ENCODE peak calls at places on chromosome 4, in eight cellular contexts. B is A673, A is tibial artery, Q is thyroid gland, F is aorta, P is OCI-LY7, M is fibroblast of lung, V is body of pancreas. O is an unnamed sample. For H3K9me3, the result is how much of the 10 kb centered on the place peaks cover.

GRCh38 chr4:121796283-121796682 is 4.8 kb upstream of the EXOSC9 start:
- DNase-seq in B (no peak), A (no peak), Q (no peak), F (no peak), P (no peak), M (no peak), V (no peak), O (no peak)

GRCh38 chr4:80388284-80388607 is 52.7 kb downstream of the CFAP299 start:
- DNase-seq in B (no peak), A (no peak), Q (no peak), F (no peak), P (no peak), M (no peak), V (no peak), O (no peak)

GRCh38 chr4:4856071-4857000 is 3.1 kb upstream of the MSX1 start:
- DNase-seq in B (no peak), A (peak), Q (no peak), F (no peak), P (no peak), M (no peak), V (no peak), O (peak)

GRCh38 chr4:143178923-143179322 is 5.8 kb upstream of the USP38 start:
- DNase-seq in B (no peak), A (no peak), Q (no peak), F (no peak), P (no peak), M (no peak), V (no peak), O (no peak)

GRCh38 chr4:61202638-61203495 is 2.7 kb downstream of the ADGRL3 start:
- DNase-seq in B (no peak), A (no peak), Q (no peak), F (no peak), P (no peak), M (peak), V (no peak), O (no peak)

GRCh38 chr4:128825226-128825625 is 15.7 kb downstream of the JADE1 start:
- DNase-seq in B (no peak), A (no peak), Q (no peak), F (no peak), P (no peak), M (no peak), V (no peak), O (no peak)

GRCh38 chr4:164012396-164013027 is 518.0 kb downstream of the TMA16 start:
- DNase-seq in B (peak), A (no peak), Q (peak), F (no peak), P (peak), M (peak), V (no peak), O (no peak)

GRCh38 chr4:25068386-25068785 is 37.6 kb upstream of the LGI2 start:
- DNase-seq in B (no peak), A (no peak), Q (no peak), F (no peak), P (no peak), M (no peak), V (no peak), O (no peak)

GRCh38 chr4:35970366-35970960 is 273.9 kb downstream of the ARAP2 start:
- DNase-seq in B (no peak), A (no peak), Q (no peak), F (no peak), P (no peak), M (no peak), V (no peak), O (no peak)

GRCh38 chr4:94304365-94304971 is 38.2 kb downstream of the HPGDS start:
- DNase-seq in B (peak), A (no peak), Q (no peak), F (no peak), P (peak), M (peak), V (no peak), O (no peak)

GRCh38 chr4:81472249-81473085 is 760 bp upstream of the RASGEF1B start:
- DNase-seq in B (peak), A (peak), Q (no peak), F (peak), P (peak), M (peak), V (peak), O (peak)

GRCh38 chr4:3762264-3762663 is 3.9 kb upstream of the ADRA2C start:
- DNase-seq in B (no peak), A (no peak), Q (no peak), F (no peak), P (no peak), M (no peak), V (no peak), O (no peak)

GRCh38 chr4:27616166-27616565 is 755.5 kb downstream of the STIM2 start:
- DNase-seq in B (no peak), A (no peak), Q (no peak), F (no peak), P (no peak), M (no peak), V (no peak), O (no peak)

GRCh38 chr4:3136454-3136853 is 62.0 kb downstream of the HTT start:
- DNase-seq in B (peak), A (no peak), Q (no peak), F (no peak), P (peak), M (peak), V (no peak), O (no peak)

GRCh38 chr4:108433832-108434231 is 186.5 kb upstream of the RPL34 start:
- DNase-seq in B (no peak), A (no peak), Q (no peak), F (no peak), P (no peak), M (peak), V (no peak), O (no peak)

GRCh38 chr4:132123870-132124623 is 1025.0 kb upstream of the PCDH10 start:
- DNase-seq in B (no peak), A (no peak), Q (no peak), F (no peak), P (no peak), M (peak), V (peak), O (no peak)

GRCh38 chr4:7860600-7861158 is 79.0 kb downstream of the AFAP1 start:
- DNase-seq in B (no peak), A (no peak), Q (no peak), F (no peak), P (no peak), M (no peak), V (no peak), O (no peak)

GRCh38 chr4:158259955-158260575 is 49.8 kb downstream of the TMEM144 start:
- DNase-seq in B (peak), A (no peak), Q (no peak), F (no peak), P (peak), M (peak), V (no peak), O (no peak)

GRCh38 chr4:7301126-7301785 is 108.9 kb downstream of the SORCS2 start:
- DNase-seq in B (no peak), A (no peak), Q (no peak), F (no peak), P (no peak), M (no peak), V (no peak), O (no peak)

GRCh38 chr4:73222466-73223257 is 35.9 kb downstream of the ANKRD17 start:
- DNase-seq in B (peak), A (no peak), Q (peak), F (peak), P (peak), M (peak), V (peak), O (peak)

GRCh38 chr4:121462660-121463261 is 81.9 kb upstream of the QRFPR start:
- DNase-seq in B (peak), A (no peak), Q (peak), F (no peak), P (peak), M (peak), V (peak), O (no peak)

GRCh38 chr4:138406881-138407280 is 164.7 kb upstream of the SLC7A11 start:
- DNase-seq in B (no peak), A (no peak), Q (no peak), F (no peak), P (no peak), M (peak), V (no peak), O (no peak)

GRCh38 chr4:183503497-183504063 is 1.3 kb upstream of the ING2 start:
- DNase-seq in B (no peak), A (no peak), Q (no peak), F (no peak), P (no peak), M (no peak), V (no peak), O (no peak)

DNA sequence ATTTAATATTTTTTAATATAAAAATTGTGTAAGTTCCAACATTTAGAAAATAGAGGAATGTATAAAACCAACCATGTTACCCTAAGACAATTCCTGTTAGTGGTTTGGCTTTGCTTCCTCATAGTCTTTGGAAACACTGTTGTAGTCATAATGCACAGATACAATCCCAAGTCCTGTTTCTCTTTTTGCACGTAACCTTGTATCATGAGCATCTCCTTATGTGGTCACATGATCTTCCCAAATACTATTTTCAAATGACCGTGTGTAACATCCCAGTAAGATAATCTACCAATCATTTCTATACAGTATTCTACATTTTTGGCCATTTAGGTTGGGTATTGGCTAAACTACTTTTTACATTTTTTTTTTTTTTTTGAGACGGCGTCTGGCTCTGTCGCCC is 13.9 kb upstream of the RHOH start:
- DNase-seq in B (no peak), A (no peak), Q (no peak), F (no peak), P (no peak), M (no peak), V (no peak), O (no peak)
- H3K4me3 ChIP-seq in B (no peak), A (no peak), Q (no peak), F (no peak), P (no peak), M (no peak), V (no peak), O (no peak)

GRCh38 chr4:48008021-48008596 is 8.4 kb downstream of the CNGA1 start:
- DNase-seq in B (peak), A (no peak), Q (no peak), F (no peak), P (peak), M (no peak), V (no peak), O (no peak)

GRCh38 chr4:48002267-48002666 is 14.2 kb downstream of the CNGA1 start:
- DNase-seq in B (no peak), A (no peak), Q (no peak), F (no peak), P (no peak), M (no peak), V (no peak), O (no peak)

GRCh38 chr4:48011722-48012121 is 4.8 kb downstream of the CNGA1 start:
- DNase-seq in B (no peak), A (no peak), Q (no peak), F (no peak), P (no peak), M (no peak), V (no peak), O (no peak)

DNA sequence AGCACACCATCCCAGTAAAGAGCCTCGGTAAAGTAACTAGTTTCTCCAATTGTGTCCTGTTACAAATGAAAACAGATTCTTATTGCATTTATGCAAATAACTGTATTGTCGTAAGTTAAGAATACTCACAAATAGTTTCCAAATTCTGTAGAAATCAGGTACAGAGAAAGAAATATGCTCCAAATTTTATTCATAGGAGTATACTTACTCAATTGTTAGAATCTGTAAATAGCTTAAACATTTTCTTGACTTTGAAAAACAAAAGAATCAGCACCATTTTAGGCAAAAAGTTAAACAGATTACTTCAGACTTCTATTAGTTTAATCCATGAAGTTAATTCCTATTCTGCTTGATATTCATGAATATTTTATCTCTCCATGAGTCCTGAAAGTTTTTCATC is 10.7 kb downstream of the CNGA1 start:
- DNase-seq in B (no peak), A (no peak), Q (no peak), F (no peak), P (no peak), M (no peak), V (no peak), O (no peak)
- H3K9me3 ChIP-seq in B (under half), A (under half), Q (under half), F (under half), P (under half), M (under half), V (under half), O (under half)

DNA sequence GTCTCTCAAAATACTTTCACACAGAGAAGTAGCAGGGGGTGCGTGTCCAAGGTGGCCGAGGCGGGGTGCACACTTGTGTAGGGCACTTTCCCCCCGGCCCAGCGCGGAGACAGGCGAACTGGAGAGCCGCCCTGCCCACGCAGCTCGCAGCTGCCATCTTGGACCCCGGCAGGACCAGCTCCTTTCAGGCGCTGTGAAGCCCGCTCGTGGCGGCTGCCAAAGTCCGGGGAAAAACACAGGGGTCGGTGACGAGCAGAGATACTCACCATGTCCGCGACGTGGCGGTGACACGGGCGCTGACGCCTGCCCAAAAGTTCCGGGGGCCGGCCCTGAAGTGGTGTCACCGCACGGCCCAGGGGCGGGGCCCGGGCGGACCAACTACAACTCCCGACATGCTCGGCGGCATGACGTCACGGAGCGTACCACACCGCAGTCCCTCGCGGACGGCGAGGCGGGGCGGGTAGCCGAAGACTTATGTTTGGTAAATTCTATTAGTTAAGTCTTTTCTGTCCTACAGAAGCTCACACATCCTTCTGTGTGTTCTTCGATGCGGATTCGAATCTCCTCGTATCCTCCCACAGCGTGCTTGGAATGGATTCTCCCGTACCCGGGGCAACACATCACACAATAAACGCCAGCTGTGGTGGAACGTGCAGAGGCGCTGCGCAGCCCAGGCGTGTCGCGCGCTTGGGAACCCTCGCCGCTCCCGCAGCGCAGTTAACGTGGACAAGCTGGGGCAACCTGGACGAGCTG is at the start of gene UFSP2:
- DNase-seq in B (peak), A (peak), Q (peak), F (peak), P (peak), M (peak), V (peak), O (peak)
- H3K4me3 ChIP-seq in B (peak), A (peak), Q (peak), F (peak), P (peak), M (peak), V (peak), O (peak)

DNA sequence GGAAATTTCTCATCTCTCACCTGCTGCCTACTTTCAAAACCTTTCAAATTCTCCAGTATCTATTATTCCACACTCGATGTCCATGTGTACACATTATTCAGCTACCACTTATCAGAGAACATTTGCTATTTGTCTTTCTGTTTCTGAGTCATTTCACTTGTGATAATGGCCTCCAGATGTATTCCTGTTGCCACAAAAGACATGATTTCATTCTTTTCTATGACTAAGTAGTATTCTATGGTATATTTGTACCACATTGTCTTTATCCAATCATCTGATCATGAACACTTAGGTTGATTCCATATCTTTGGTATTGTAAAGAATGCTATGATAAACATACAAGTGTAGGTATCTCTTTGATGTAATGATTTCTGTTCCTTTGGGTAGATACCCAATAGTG is 310.1 kb upstream of the SPOCK3 start:
- DNase-seq in B (no peak), A (no peak), Q (no peak), F (no peak), P (no peak), M (no peak), V (no peak), O (no peak)
- H3K9me3 ChIP-seq in B (under half), A (under half), Q (under half), F (under half), P (under half), M (under half), V (under half), O (under half)

DNA sequence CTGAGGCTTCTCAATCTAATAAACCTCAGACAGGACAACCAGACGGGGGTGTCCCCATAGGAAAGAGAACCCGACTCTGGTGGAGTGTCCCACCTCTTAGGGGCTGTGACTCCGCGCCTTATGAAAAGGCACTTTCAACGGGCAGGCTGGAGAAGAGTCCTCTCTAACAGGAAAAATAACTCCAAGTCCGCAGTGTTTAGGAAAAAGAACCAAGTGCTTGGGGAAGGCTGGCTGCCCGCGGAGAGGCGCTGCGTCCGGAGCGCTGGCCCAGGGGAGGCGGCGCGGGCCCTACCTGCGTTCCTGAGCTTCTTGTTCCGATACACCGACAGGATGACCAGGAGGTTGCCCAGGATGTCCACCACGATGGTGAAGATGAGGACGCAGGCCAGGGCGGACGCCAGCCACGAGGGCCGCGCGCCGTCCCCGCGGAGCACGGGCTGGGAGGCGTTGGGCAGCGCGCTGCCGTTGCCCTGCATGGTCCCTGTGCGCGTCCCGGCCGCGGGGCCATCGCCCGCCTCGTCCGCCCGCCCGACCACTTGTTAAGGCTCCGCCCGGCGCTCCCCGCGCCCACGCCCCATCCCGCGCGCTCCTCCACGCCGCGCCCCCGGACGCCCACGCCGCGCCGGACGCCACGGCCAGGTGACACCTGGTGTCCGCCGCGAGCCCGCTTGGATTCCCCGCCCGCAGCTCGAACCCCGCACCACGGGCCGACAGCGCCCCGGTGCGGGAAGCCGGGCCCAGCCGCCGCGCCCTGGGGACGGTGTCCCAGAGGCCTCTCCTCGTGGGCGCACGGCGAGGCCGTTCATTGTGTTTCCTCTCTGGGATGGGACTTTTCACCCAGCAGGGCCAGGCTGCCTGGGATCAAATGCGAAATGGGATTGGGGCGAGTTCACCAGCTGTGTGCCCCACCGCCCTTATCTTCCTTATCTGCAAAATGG is at the start of gene MTNR1A:
- DNase-seq in B (peak), A (no peak), Q (no peak), F (no peak), P (no peak), M (peak), V (peak), O (no peak)
- H3K4me3 ChIP-seq in B (peak), A (peak), Q (no peak), F (no peak), P (no peak), M (peak), V (no peak), O (no peak)

DNA sequence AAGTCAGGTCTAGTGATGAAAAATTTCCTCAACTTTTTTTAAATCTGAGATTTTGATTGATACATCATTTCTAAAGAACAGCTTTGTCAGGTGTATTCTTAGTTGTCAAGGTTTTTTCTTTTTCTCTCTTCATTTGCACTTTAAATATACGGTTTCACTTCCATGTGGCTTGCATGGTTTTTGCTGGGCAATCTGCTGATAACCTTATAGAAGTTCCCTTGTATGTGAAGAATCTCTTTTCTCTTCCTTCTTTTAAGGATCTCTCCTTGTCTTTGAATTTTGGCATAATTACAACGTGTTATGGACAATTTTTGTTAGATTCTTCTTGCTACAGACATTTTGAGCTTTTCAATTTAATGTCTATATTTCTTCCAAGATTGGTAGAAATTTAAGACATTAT is 76.4 kb downstream of the ZNF721 start:
- DNase-seq in B (no peak), A (no peak), Q (no peak), F (no peak), P (no peak), M (no peak), V (no peak), O (no peak)
- H3K9me3 ChIP-seq in B (half or more), A (half or more), Q (under half), F (under half), P (under half), M (under half), V (half or more), O (under half)

GRCh38 chr4:185128272-185129119 is 14.6 kb upstream of the SLC25A4 start:
- DNase-seq in B (peak), A (no peak), Q (peak), F (peak), P (no peak), M (no peak), V (peak), O (peak)
- H3K4me3 ChIP-seq in B (peak), A (peak), Q (peak), F (peak), P (no peak), M (peak), V (peak), O (peak)

GRCh38 chr4:32022071-32022470 is 1301.9 kb downstream of the PCDH7 start:
- DNase-seq in B (no peak), A (no peak), Q (no peak), F (no peak), P (no peak), M (no peak), V (no peak), O (no peak)

GRCh38 chr4:32030406-32030805 is 1310.2 kb downstream of the PCDH7 start:
- DNase-seq in B (no peak), A (no peak), Q (no peak), F (no peak), P (no peak), M (no peak), V (no peak), O (no peak)

GRCh38 chr4:32031026-32031425 is 1310.9 kb downstream of the PCDH7 start:
- DNase-seq in B (peak), A (no peak), Q (no peak), F (no peak), P (no peak), M (no peak), V (no peak), O (no peak)

GRCh38 chr4:32025840-32026459 is 1305.8 kb downstream of the PCDH7 start:
- DNase-seq in B (peak), A (no peak), Q (no peak), F (no peak), P (no peak), M (peak), V (no peak), O (no peak)
- H3K9me3 ChIP-seq in B (under half), A (under half), Q (under half), F (under half), P (under half), M (under half), V (under half), O (under half)